ENCODE peak calls at places on chromosomes 7 and 10, in nine cellular contexts. Z is trophoblast cell; U is HEK293T; K is stimulated activated CD8-positive, alpha-beta memory T cell treated with anti-CD3 and anti-CD28 coated beads, Interleukin-4, amount 100 ng/mL, for 24 hours; O is body of pancreas; F is NCI-H2029; L is T-helper 1 cell; V is neural crest cell; P is AG04450. T is an unnamed sample.

GRCh38 chr7:155129186-155129585 is 59.1 kb downstream of the HTR5A start:
- DNase-seq in P (no peak), O (no peak), L (no peak), U (no peak), Z (no peak), K (no peak), F (no peak), V (no peak), T (no peak)

GRCh38 chr7:13851756-13852155 is 137.7 kb downstream of the ETV1 start:
- DNase-seq in F (no peak), P (peak; percentile 76), K (no peak), V (no peak), U (no peak), O (no peak), L (no peak), Z (no peak), T (no peak)

GRCh38 chr10:1274746-1275544 is 218.8 kb downstream of the WDR37 start:
- DNase-seq in K (no peak), P (no peak), O (no peak), F (no peak), Z (no peak), V (no peak), L (no peak), U (no peak), T (peak; percentile 83)

GRCh38 chr10:125076891-125077643 is 83.3 kb downstream of the CTBP2 start:
- DNase-seq in Z (no peak), U (no peak), K (no peak), V (no peak), F (no peak), O (no peak), L (no peak), P (no peak), T (no peak)

GRCh38 chr7:73704640-73705550 is 14.6 kb downstream of the STX1A start:
- DNase-seq in F (no peak), U (no peak), O (no peak), L (no peak), P (no peak), Z (no peak), V (no peak), K (no peak), T (no peak)

GRCh38 chr7:97081901-97082300 is 35.6 kb upstream of the SDHAF3 start:
- DNase-seq in K (no peak), Z (no peak), F (no peak), V (no peak), L (no peak), P (no peak), O (no peak), U (no peak), T (no peak)

GRCh38 chr10:15801641-15802040 is 58.7 kb downstream of the MINDY3 start:
- DNase-seq in Z (no peak), L (no peak), P (no peak), O (no peak), K (no peak), F (no peak), V (no peak), U (no peak), T (no peak)

GRCh38 chr10:110337906-110338305 is 33.2 kb upstream of the SMNDC1 start:
- DNase-seq in O (no peak), V (no peak), F (no peak), P (no peak), U (no peak), L (no peak), Z (no peak), K (no peak), T (no peak)

GRCh38 chr7:100503350-100503735 is 19.6 kb downstream of the NYAP1 start:
- DNase-seq in K (no peak), P (no peak), F (no peak), O (no peak), L (no peak), V (no peak), U (no peak), Z (peak; percentile 71), T (no peak)

GRCh38 chr7:134899729-134900128 is 86.6 kb upstream of the AGBL3 start:
- DNase-seq in V (no peak), P (no peak), F (no peak), K (no peak), L (no peak), O (no peak), Z (peak; percentile 71), U (no peak), T (no peak)

GRCh38 chr10:62903828-62904227 is 87.7 kb upstream of the EGR2 start:
- DNase-seq in O (no peak), U (no peak), Z (no peak), P (no peak), K (no peak), L (no peak), V (no peak), F (no peak), T (no peak)

GRCh38 chr10:58967551-58968418 is 208.7 kb upstream of the PHYHIPL start:
- DNase-seq in U (peak; percentile 23), Z (peak; percentile 25), P (no peak), K (no peak), F (no peak), V (peak; percentile 57), L (no peak), O (peak; percentile 68), T (no peak)

GRCh38 chr7:94374721-94375120 is 20.0 kb upstream of the COL1A2 start:
- DNase-seq in F (no peak), V (no peak), K (no peak), U (no peak), Z (no peak), L (no peak), P (no peak), O (no peak), T (no peak)

GRCh38 chr10:52077796-52078195 is 236.3 kb upstream of the DKK1 start:
- DNase-seq in O (no peak), F (no peak), K (no peak), L (no peak), V (no peak), U (no peak), Z (no peak), P (no peak), T (no peak)

GRCh38 chr10:17607603-17608332 is 9.4 kb downstream of the HACD1 start:
- DNase-seq in U (peak; percentile 50), L (no peak), K (no peak), O (peak; percentile 29), Z (peak; percentile 15), F (peak; percentile 8), P (peak; percentile 27), V (no peak), T (no peak)

GRCh38 chr10:112535432-112536038 is 88.5 kb downstream of the VTI1A start:
- DNase-seq in L (no peak), Z (no peak), P (no peak), V (no peak), U (no peak), O (no peak), K (no peak), F (no peak), T (no peak)

GRCh38 chr10:46285300-46285699 is 1.5 kb upstream of the ANTXRL start:
- DNase-seq in F (no peak), O (no peak), P (no peak), Z (no peak), U (no peak), K (no peak), V (no peak), L (no peak), T (peak; percentile 40)

GRCh38 chr7:156558198-156558597 is 82.4 kb upstream of the RNF32 start:
- DNase-seq in Z (no peak), P (peak; percentile 13), O (no peak), K (no peak), L (no peak), V (no peak), F (peak; percentile 76), U (no peak), T (no peak)

GRCh38 chr10:12202230-12202629 is 6.2 kb downstream of the CDC123 start:
- DNase-seq in Z (no peak), U (no peak), V (no peak), O (no peak), F (no peak), L (no peak), K (no peak), P (no peak), T (no peak)

GRCh38 chr10:124205432-124205831 is 112.0 kb upstream of the CHST15 start:
- DNase-seq in V (no peak), Z (no peak), L (no peak), O (no peak), P (no peak), K (no peak), U (no peak), F (no peak), T (peak; percentile 56)

GRCh38 chr10:84540617-84541288 is 212.4 kb downstream of the CCSER2 start:
- DNase-seq in O (peak; percentile 53), L (peak; percentile 53), P (no peak), K (peak; percentile 51), V (peak; percentile 84), Z (peak; percentile 62), F (no peak), U (peak; percentile 78), T (peak; percentile 93)

GRCh38 chr10:77351386-77351785 is 286.2 kb downstream of the KCNMA1 start:
- DNase-seq in K (no peak), O (no peak), Z (no peak), V (no peak), P (peak; percentile 20), F (no peak), U (no peak), L (no peak), T (no peak)

GRCh38 chr10:127911867-127912257 is 5.0 kb downstream of the PTPRE start:
- DNase-seq in O (no peak), Z (no peak), U (no peak), K (no peak), V (no peak), P (no peak), L (no peak), F (no peak), T (no peak)

GRCh38 chr7:103065666-103066065 is 8.9 kb downstream of the FBXL13 start:
- DNase-seq in L (peak; percentile 17), F (no peak), Z (no peak), U (peak; percentile 24), V (peak; percentile 41), O (peak; percentile 20), P (no peak), K (peak; percentile 12), T (no peak)

GRCh38 chr7:135922263-135922662 is 54.9 kb downstream of the MTPN start:
- DNase-seq in K (no peak), L (no peak), F (no peak), O (no peak), P (no peak), Z (no peak), V (no peak), U (no peak), T (no peak)

GRCh38 chr10:33005322-33006282 is 47.6 kb upstream of the ITGB1 start:
- DNase-seq in F (no peak), O (peak; percentile 81), P (peak; percentile 92), U (peak; percentile 62), L (peak; percentile 26), V (peak; percentile 54), K (no peak), Z (peak; percentile 98), T (peak; percentile 96)

GRCh38 chr10:67925449-67926005 is 41.1 kb downstream of the SIRT1 start:
- DNase-seq in K (no peak), Z (no peak), F (no peak), L (no peak), U (no peak), O (no peak), V (no peak), P (peak; percentile 15), T (no peak)

GRCh38 chr7:95811846-95812445 is 39.6 kb downstream of the DYNC1I1 start:
- DNase-seq in V (no peak), U (no peak), P (no peak), L (no peak), K (no peak), Z (no peak), O (no peak), F (no peak), T (no peak)

GRCh38 chr7:1419688-1420087 is 39.6 kb downstream of the MICALL2 start:
- DNase-seq in P (no peak), F (no peak), L (no peak), K (no peak), U (no peak), Z (no peak), O (no peak), V (no peak), T (no peak)

T was measured in lower leg skin.